ENCODE peak calls at places on chromosome 15, in four cellular contexts. S is mesenchymal stem cell, Z is fibroblast of lung, F is astrocyte. I is an unnamed sample.

GRCh38 chr15:68691667-68692066 is 112.9 kb downstream of the CORO2B start:
- DNase-seq in F (no peak), S (peak), Z (peak), I (no peak)

GRCh38 chr15:80619677-80620076 is 75.4 kb upstream of the ABHD17C start:
- DNase-seq in Z (no peak), F (no peak), S (no peak), I (no peak)

GRCh38 chr15:29337156-29337959 is 67.7 kb upstream of the NSMCE3 start:
- DNase-seq in Z (peak), F (no peak), S (no peak), I (no peak)

GRCh38 chr15:90838066-90838465 is 30.3 kb upstream of the FURIN start:
- DNase-seq in F (no peak), Z (no peak), S (no peak), I (no peak)

GRCh38 chr15:83219026-83219425 is 11.4 kb upstream of the HDGFL3 start:
- DNase-seq in S (no peak), Z (peak), F (no peak), I (no peak)

GRCh38 chr15:89912145-89912673 is 543 bp downstream of the ARPIN start:
- DNase-seq in S (peak), F (no peak), Z (peak), I (peak)

GRCh38 chr15:63500265-63501250 is 3.8 kb upstream of the USP3 start:
- DNase-seq in Z (no peak), F (no peak), S (no peak), I (no peak)

GRCh38 chr15:39543651-39544050 is 37.2 kb upstream of the THBS1 start:
- DNase-seq in S (no peak), Z (no peak), F (no peak), I (no peak)

GRCh38 chr15:72827216-72827615 is 43.7 kb upstream of the ADPGK start:
- DNase-seq in F (no peak), Z (peak), S (no peak), I (peak)

GRCh38 chr15:41944313-41944940 is 27.9 kb downstream of the EHD4 start:
- DNase-seq in Z (peak), S (peak), F (peak), I (no peak)

GRCh38 chr15:64572856-64573255 is 112.5 kb downstream of the ZNF609 start:
- DNase-seq in Z (no peak), F (no peak), S (no peak), I (no peak)

GRCh38 chr15:68576253-68577236 is 2.2 kb upstream of the CORO2B start:
- DNase-seq in F (no peak), S (no peak), Z (no peak), I (no peak)

GRCh38 chr15:60316961-60317360 is 80.8 kb downstream of the ANXA2 start:
- DNase-seq in F (no peak), Z (no peak), S (no peak), I (peak)

GRCh38 chr15:28952666-28953491 is 67.1 kb downstream of the APBA2 start:
- DNase-seq in Z (no peak), F (no peak), S (no peak), I (no peak)

GRCh38 chr15:38474155-38474757 is 20.3 kb downstream of the FAM98B start:
- DNase-seq in Z (peak), F (peak), S (peak), I (no peak)

GRCh38 chr15:76006136-76006778 is 6.0 kb downstream of the NRG4 start:
- DNase-seq in F (peak), S (no peak), Z (peak), I (no peak)

GRCh38 chr15:64651573-64652260 is 123.7 kb downstream of the RBPMS2 start:
- DNase-seq in F (no peak), S (peak), Z (no peak), I (no peak)

GRCh38 chr15:94327356-94327936 is 96.1 kb downstream of the MCTP2 start:
- DNase-seq in F (no peak), S (peak), Z (peak), I (no peak)

GRCh38 chr15:57496946-57497944 is 94.5 kb upstream of the MYZAP start:
- DNase-seq in S (no peak), F (peak), Z (peak), I (no peak)

GRCh38 chr15:67082007-67082536 is 16.7 kb downstream of the SMAD3 start:
- DNase-seq in Z (no peak), F (no peak), S (no peak), I (no peak)

GRCh38 chr15:73139416-73140082 is 87.3 kb downstream of the NEO1 start:
- DNase-seq in F (no peak), S (peak), Z (no peak), I (no peak)

GRCh38 chr15:92069308-92070244 is 216.1 kb downstream of the SLCO3A1 start:
- DNase-seq in Z (peak), S (peak), F (peak), I (peak)

GRCh38 chr15:45802140-45802539 is 167.3 kb downstream of the SQOR start:
- DNase-seq in Z (no peak), F (no peak), S (no peak), I (no peak)

GRCh38 chr15:67422296-67422695 is 98.6 kb upstream of the C15orf61 start:
- DNase-seq in Z (no peak), S (no peak), F (no peak), I (no peak)

GRCh38 chr15:57527382-57528091 is 64.2 kb upstream of the MYZAP start:
- DNase-seq in F (peak), S (peak), Z (peak), I (no peak)

GRCh38 chr15:76503804-76504203 is 167.2 kb downstream of the ISL2 start:
- DNase-seq in F (no peak), Z (no peak), S (no peak), I (no peak)

GRCh38 chr15:43249699-43250203 is 17.0 kb downstream of the TGM5 start:
- DNase-seq in Z (peak), F (peak), S (peak), I (no peak)

GRCh38 chr15:39270976-39271375 is 309.9 kb upstream of the THBS1 start:
- DNase-seq in Z (peak), F (peak), S (peak), I (peak)

GRCh38 chr15:34725565-34725964 is 29.2 kb downstream of the GJD2 start:
- DNase-seq in F (peak), S (no peak), Z (peak), I (no peak)

GRCh38 chr15:66114863-66115425 is 138.6 kb downstream of the MEGF11 start:
- DNase-seq in Z (no peak), F (no peak), S (no peak), I (no peak)

GRCh38 chr15:66170042-66170441 is 83.5 kb downstream of the MEGF11 start:
- DNase-seq in Z (no peak), S (no peak), F (no peak), I (no peak)

GRCh38 chr15:43225201-43225949 is 4.6 kb upstream of the EPB42 start:
- DNase-seq in Z (peak), F (peak), S (peak), I (no peak)

GRCh38 chr15:66760358-66760967 is 58.4 kb downstream of the SMAD6 start:
- DNase-seq in S (no peak), Z (no peak), F (no peak), I (no peak)

GRCh38 chr15:69160976-69161877 is 792 bp downstream of the GLCE start:
- DNase-seq in Z (peak), S (peak), F (no peak), I (no peak)

GRCh38 chr15:67937153-67937761 is 97.4 kb upstream of the RNU6-1 start:
- DNase-seq in F (no peak), Z (no peak), S (no peak), I (no peak)

GRCh38 chr15:40414816-40415215 is 9.2 kb downstream of the IVD start:
- DNase-seq in Z (no peak), F (no peak), S (no peak), I (no peak)

GRCh38 chr15:89486726-89487050 is 9.7 kb downstream of the RHCG start:
- DNase-seq in Z (no peak), F (no peak), S (no peak), I (peak)

GRCh38 chr15:26721231-26721630 is 51.6 kb downstream of the GABRB3 start:
- DNase-seq in Z (no peak), F (no peak), S (no peak), I (no peak)
- H3K27ac ChIP-seq in Z (no peak), F (no peak), S (no peak), I (no peak)

DNA sequence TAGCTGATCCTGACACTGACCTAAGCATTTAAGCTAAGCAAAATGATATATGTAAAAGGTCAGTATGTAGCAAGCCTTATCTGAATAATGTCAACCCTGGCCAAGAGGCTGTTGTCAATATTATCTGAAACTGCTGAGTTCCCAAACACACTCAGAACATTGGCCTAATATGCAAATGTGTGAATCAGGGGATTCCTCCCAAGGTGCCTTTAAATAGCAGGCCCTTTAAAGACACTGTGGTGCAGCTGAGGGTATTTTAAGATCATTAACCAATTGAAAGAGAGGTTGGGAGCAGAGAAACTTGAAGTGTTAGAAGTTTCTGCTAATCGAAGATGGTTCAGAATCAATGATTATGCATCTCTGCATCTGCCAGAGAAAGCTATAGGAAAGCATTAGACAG is 207.0 kb downstream of the NTRK3 start:
- DNase-seq in Z (no peak), S (no peak), F (no peak), I (no peak)
- H3K4me3 ChIP-seq in Z (no peak), S (no peak), F (no peak), I (no peak)

DNA sequence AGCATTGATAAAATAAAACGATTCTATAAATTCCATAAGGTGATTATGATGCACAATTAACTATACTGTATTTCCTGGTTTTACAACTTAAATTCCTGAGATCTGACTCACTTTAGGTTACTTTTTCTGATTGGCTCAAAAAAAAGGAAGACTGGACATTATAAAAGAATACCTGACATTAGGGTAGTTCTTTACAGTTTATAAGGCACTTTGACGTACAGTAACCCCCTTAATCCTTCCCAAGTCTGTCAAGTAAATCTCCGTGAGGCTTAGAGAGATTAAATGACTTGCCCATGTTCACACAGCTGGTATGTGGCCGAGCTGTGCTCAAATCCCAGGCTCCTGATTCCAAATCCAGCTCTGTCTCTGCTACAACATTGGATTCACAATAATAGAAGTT is 1.0 kb upstream of the SLTM start:
- DNase-seq in F (no peak), S (no peak), Z (no peak), I (no peak)
- H3K27ac ChIP-seq in F (peak), S (peak), Z (peak), I (peak)

DNA sequence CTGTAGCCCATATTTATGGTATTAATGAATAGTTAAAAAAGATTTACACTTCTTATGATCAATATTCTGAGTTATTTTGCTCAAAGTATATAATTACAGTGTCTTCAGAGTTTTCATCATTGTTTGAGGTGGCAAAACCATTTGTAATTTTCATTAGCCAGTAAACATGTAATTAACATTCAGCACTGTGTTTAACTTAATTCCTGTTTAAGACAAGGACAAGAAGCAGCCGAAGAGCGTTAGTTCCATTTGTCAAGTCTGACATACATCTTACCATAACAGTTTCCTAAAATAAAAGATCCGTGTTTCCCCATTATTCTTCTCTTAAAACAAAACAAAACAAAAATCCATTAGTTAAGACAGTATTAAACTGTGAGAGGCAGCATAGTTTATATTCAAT is 5.6 kb upstream of the NR2F2 start:
- DNase-seq in Z (peak), S (peak), F (peak), I (no peak)
- H3K4me3 ChIP-seq in Z (peak), S (peak), F (peak), I (peak)

DNA sequence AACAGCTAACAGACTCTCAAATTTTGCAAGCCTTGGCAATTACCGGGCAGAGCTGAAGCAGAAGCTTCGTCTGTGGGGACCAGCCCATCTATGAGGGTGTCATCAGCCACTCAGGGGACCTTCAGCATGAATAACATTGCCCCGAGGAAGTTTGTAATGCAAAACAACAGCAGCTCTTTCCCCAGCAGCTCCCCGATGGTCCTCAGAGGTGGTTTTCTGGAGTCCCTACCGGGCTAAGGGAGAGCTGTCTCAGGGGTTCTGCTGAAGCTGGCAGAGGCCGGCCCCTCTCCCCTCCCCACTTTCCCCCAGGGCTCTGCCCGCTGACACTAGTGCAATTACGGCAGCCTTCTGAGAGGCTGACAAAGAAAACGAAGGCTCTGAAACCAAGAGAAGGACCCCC is 101.9 kb upstream of the TLE3 start:
- DNase-seq in F (no peak), Z (no peak), S (no peak), I (peak)
- H3K27ac ChIP-seq in F (no peak), Z (no peak), S (no peak), I (no peak)

DNA sequence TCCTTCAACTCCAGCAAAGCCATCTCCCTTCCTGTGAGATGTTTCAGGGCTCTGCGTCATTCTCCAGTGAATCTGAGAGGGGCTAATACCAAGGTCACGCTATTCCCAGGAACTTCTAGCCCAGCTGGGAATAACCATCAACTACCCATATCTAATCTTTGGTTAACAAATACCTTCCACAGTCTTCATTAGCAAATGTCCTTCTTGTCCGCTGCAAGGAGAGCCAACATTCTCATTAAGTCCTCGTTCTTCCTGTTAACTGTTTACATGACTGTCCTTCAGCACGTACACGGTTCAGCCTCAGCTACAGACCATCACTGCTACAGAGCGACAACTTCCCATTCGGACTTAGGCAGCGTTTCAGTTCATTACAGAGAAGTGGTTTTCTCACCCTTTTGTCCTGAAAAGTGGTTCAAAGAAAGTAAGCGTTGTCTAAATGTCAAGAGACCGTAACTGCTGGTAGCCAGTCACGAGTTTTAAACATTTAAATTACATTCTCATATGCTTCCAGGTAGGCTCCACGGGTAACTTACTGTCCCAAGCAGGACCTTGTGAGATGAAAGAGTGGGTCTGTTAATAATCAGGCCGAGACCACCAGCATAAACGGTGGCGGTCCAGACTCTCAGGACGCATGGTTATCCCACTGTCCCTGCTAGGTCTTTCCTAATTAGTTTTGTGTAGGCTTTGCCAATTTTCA is 63.9 kb downstream of the CHSY1 start:
- DNase-seq in F (peak), Z (peak), S (peak), I (no peak)
- H3K4me3 ChIP-seq in F (peak), Z (peak), S (peak), I (no peak)

GRCh38 chr15:85620321-85621044 is 174.2 kb downstream of the KLHL25 start:
- DNase-seq in S (peak), Z (peak), F (peak), I (no peak)
- H3K27ac ChIP-seq in S (peak), Z (peak), F (peak), I (no peak)

GRCh38 chr15:85837011-85837433 is 42.3 kb upstream of the KLHL25 start:
- DNase-seq in Z (no peak), F (no peak), S (no peak), I (no peak)
- H3K4me3 ChIP-seq in Z (no peak), F (no peak), S (no peak), I (no peak)